ENCODE peak calls at places on chromosomes 3 and 15, in seven cellular contexts. H is lung; I is cardiac fibroblast; R is nephron progenitor cell; D is stimulated activated CD8-positive, alpha-beta memory T cell treated with anti-CD3 and anti-CD28 coated beads, Interleukin-7, amount 100 ng/mL, for 4 hours; B is activated T-cell treated with anti-CD3 and anti-CD28 coated beads for 48 hours; A is H54. W is an unnamed sample.
A peak's percentile ranks its signal among the peaks of the same experiment; 100 is the strongest.

GRCh38 chr15:90362936-90363212 is 10.8 kb downstream of the ZNF774 start:
- DNase-seq in H (no peak), D (no peak), I (peak; percentile 94), A (no peak), R (no peak), B (no peak), W (no peak)

GRCh38 chr15:66740802-66741201 is 38.8 kb downstream of the SMAD6 start:
- DNase-seq in B (no peak), A (no peak), D (no peak), R (no peak), H (no peak), I (peak; percentile 60), W (peak; percentile 40)

GRCh38 chr3:170356596-170357175 is 829 bp upstream of the SKIL start:
- DNase-seq in D (peak; percentile 60), R (peak; percentile 86), H (peak; percentile 84), I (peak; percentile 97), B (peak; percentile 58), A (peak; percentile 84), W (peak; percentile 66)

GRCh38 chr3:171256445-171257250 is 203.6 kb downstream of the TNIK start:
- DNase-seq in D (no peak), R (no peak), H (no peak), I (peak; percentile 14), B (no peak), A (no peak), W (no peak)

GRCh38 chr3:7282988-7283387 is 422.1 kb downstream of the GRM7 start:
- DNase-seq in H (no peak), B (no peak), R (no peak), I (no peak), A (no peak), D (no peak), W (no peak)

GRCh38 chr15:31487811-31488436 is 161.3 kb downstream of the KLF13 start:
- DNase-seq in D (no peak), R (no peak), A (peak; percentile 47), I (no peak), B (peak; percentile 30), H (peak; percentile 25), W (no peak)

GRCh38 chr3:45968706-45969105 is 25.4 kb downstream of the CXCR6 start:
- DNase-seq in B (no peak), R (no peak), A (peak; percentile 42), H (no peak), I (peak; percentile 60), D (no peak), W (no peak)

GRCh38 chr15:101167791-101168462 is 83.9 kb downstream of the CHSY1 start:
- DNase-seq in I (peak; percentile 96), B (peak; percentile 63), H (peak; percentile 73), D (peak; percentile 47), R (no peak), A (peak; percentile 60), W (no peak)

GRCh38 chr3:124504332-124505059 is 225.8 kb upstream of the UMPS start:
- DNase-seq in B (no peak), I (peak; percentile 51), D (no peak), A (no peak), R (no peak), H (peak; percentile 56), W (no peak)

GRCh38 chr3:156818890-156819289 is 7.3 kb upstream of the LEKR1 start:
- DNase-seq in R (no peak), H (no peak), D (no peak), A (peak; percentile 50), B (no peak), I (peak; percentile 66), W (no peak)

GRCh38 chr3:190086191-190086590 is 34.5 kb downstream of the P3H2 start:
- DNase-seq in R (no peak), H (no peak), D (no peak), A (no peak), I (no peak), B (no peak), W (no peak)

GRCh38 chr15:101159096-101159935 is 92.5 kb downstream of the CHSY1 start:
- DNase-seq in D (no peak), A (no peak), R (no peak), H (no peak), B (no peak), I (no peak), W (no peak)

GRCh38 chr3:167887096-167887495 is 151.6 kb downstream of the SERPINI1 start:
- DNase-seq in D (no peak), H (no peak), R (no peak), B (no peak), I (no peak), A (no peak), W (no peak)

GRCh38 chr3:154122096-154122911 is 1.1 kb downstream of the ARHGEF26 start:
- DNase-seq in B (no peak), I (no peak), A (no peak), H (no peak), D (no peak), R (peak; percentile 41), W (no peak)

GRCh38 chr15:61564785-61565184 is 335.7 kb upstream of the RORA start:
- DNase-seq in A (no peak), H (no peak), R (no peak), B (no peak), D (no peak), I (no peak), W (no peak)

GRCh38 chr3:17740703-17741102 is 1.7 kb downstream of the TBC1D5 start:
- DNase-seq in H (no peak), I (peak; percentile 49), B (no peak), R (no peak), A (peak; percentile 37), D (no peak), W (no peak)

W was measured in mucosa of gallbladder.